ENCODE peak calls at places on chromosomes 2 and 18, in nine cellular contexts. One of them, this sample, is unnamed.

GRCh38 chr18:65725421-65726050 is 25.3 kb upstream of the CDH7 start:
- DNase-seq in stomach: no peak
- DNase-seq in A549: no peak
- DNase-seq in transverse colon: peak
- DNase-seq in SK-N-SH: peak
- DNase-seq in tibial nerve: no peak
- DNase-seq in HepG2: peak
- DNase-seq in K562: peak
- DNase-seq in H1: peak
- DNase-seq in this sample: no peak

GRCh38 chr18:78507217-78507616 is 472.4 kb upstream of the SALL3 start:
- DNase-seq in stomach: no peak
- DNase-seq in A549: no peak
- DNase-seq in transverse colon: no peak
- DNase-seq in SK-N-SH: no peak
- DNase-seq in tibial nerve: no peak
- DNase-seq in HepG2: no peak
- DNase-seq in K562: no peak
- DNase-seq in H1: no peak
- DNase-seq in this sample: no peak

GRCh38 chr2:20429528-20429927 is 17.3 kb upstream of the RHOB start:
- DNase-seq in stomach: peak
- DNase-seq in A549: no peak
- DNase-seq in transverse colon: peak
- DNase-seq in SK-N-SH: no peak
- DNase-seq in tibial nerve: peak
- DNase-seq in HepG2: no peak
- DNase-seq in K562: no peak
- DNase-seq in H1: no peak
- DNase-seq in this sample: no peak

GRCh38 chr2:234292955-234293228 is 204.0 kb downstream of the ARL4C start:
- DNase-seq in stomach: no peak
- DNase-seq in A549: no peak
- DNase-seq in transverse colon: no peak
- DNase-seq in SK-N-SH: no peak
- DNase-seq in tibial nerve: no peak
- DNase-seq in HepG2: no peak
- DNase-seq in K562: no peak
- DNase-seq in H1: no peak
- DNase-seq in this sample: no peak

GRCh38 chr18:53193870-53194269 is 853.9 kb downstream of the DCC start:
- DNase-seq in stomach: no peak
- DNase-seq in A549: no peak
- DNase-seq in transverse colon: no peak
- DNase-seq in SK-N-SH: no peak
- DNase-seq in tibial nerve: no peak
- DNase-seq in HepG2: no peak
- DNase-seq in K562: no peak
- DNase-seq in H1: no peak
- DNase-seq in this sample: no peak

GRCh38 chr18:76821356-76821874 is 942 bp upstream of the ZNF236 start:
- DNase-seq in stomach: no peak
- DNase-seq in A549: no peak
- DNase-seq in transverse colon: no peak
- DNase-seq in SK-N-SH: no peak
- DNase-seq in tibial nerve: no peak
- DNase-seq in HepG2: no peak
- DNase-seq in K562: no peak
- DNase-seq in H1: no peak
- DNase-seq in this sample: no peak

GRCh38 chr2:46120792-46121565 is 176.2 kb upstream of the EPAS1 start:
- DNase-seq in stomach: no peak
- DNase-seq in A549: no peak
- DNase-seq in transverse colon: peak
- DNase-seq in SK-N-SH: no peak
- DNase-seq in tibial nerve: no peak
- DNase-seq in HepG2: no peak
- DNase-seq in K562: no peak
- DNase-seq in H1: no peak
- DNase-seq in this sample: no peak

GRCh38 chr18:45456076-45457066 is 158.9 kb upstream of the SLC14A2 start:
- DNase-seq in stomach: no peak
- DNase-seq in A549: no peak
- DNase-seq in transverse colon: no peak
- DNase-seq in SK-N-SH: no peak
- DNase-seq in tibial nerve: peak
- DNase-seq in HepG2: no peak
- DNase-seq in K562: no peak
- DNase-seq in H1: no peak
- DNase-seq in this sample: no peak

GRCh38 chr2:33412920-33413319 is 63.5 kb upstream of the RASGRP3 start:
- DNase-seq in stomach: no peak
- DNase-seq in A549: peak
- DNase-seq in transverse colon: no peak
- DNase-seq in SK-N-SH: peak
- DNase-seq in tibial nerve: no peak
- DNase-seq in HepG2: peak
- DNase-seq in K562: peak
- DNase-seq in H1: no peak
- DNase-seq in this sample: no peak

GRCh38 chr2:195447353-195447975 is 209.6 kb upstream of the SLC39A10 start:
- DNase-seq in stomach: no peak
- DNase-seq in A549: no peak
- DNase-seq in transverse colon: peak
- DNase-seq in SK-N-SH: no peak
- DNase-seq in tibial nerve: no peak
- DNase-seq in HepG2: peak
- DNase-seq in K562: no peak
- DNase-seq in H1: no peak
- DNase-seq in this sample: no peak

GRCh38 chr18:79687806-79688205 is 8.2 kb downstream of the CTDP1 start:
- DNase-seq in stomach: no peak
- DNase-seq in A549: no peak
- DNase-seq in transverse colon: no peak
- DNase-seq in SK-N-SH: peak
- DNase-seq in tibial nerve: no peak
- DNase-seq in HepG2: no peak
- DNase-seq in K562: no peak
- DNase-seq in H1: no peak
- DNase-seq in this sample: no peak

GRCh38 chr18:4869101-4869500 is 328.0 kb downstream of the AKAIN1 start:
- DNase-seq in stomach: no peak
- DNase-seq in A549: no peak
- DNase-seq in transverse colon: no peak
- DNase-seq in SK-N-SH: no peak
- DNase-seq in tibial nerve: no peak
- DNase-seq in HepG2: no peak
- DNase-seq in K562: no peak
- DNase-seq in H1: no peak
- DNase-seq in this sample: no peak

GRCh38 chr2:215579809-215580208 is 143.9 kb upstream of the FN1 start:
- DNase-seq in stomach: no peak
- DNase-seq in A549: no peak
- DNase-seq in transverse colon: no peak
- DNase-seq in SK-N-SH: no peak
- DNase-seq in tibial nerve: peak
- DNase-seq in HepG2: peak
- DNase-seq in K562: no peak
- DNase-seq in H1: no peak
- DNase-seq in this sample: no peak

GRCh38 chr2:148546270-148546669 is 98.3 kb upstream of the EPC2 start:
- DNase-seq in stomach: no peak
- DNase-seq in A549: no peak
- DNase-seq in transverse colon: no peak
- DNase-seq in SK-N-SH: no peak
- DNase-seq in tibial nerve: no peak
- DNase-seq in HepG2: no peak
- DNase-seq in K562: no peak
- DNase-seq in H1: no peak
- DNase-seq in this sample: no peak

GRCh38 chr2:212088353-212088752 is 450.2 kb downstream of the ERBB4 start:
- DNase-seq in stomach: no peak
- DNase-seq in A549: no peak
- DNase-seq in transverse colon: no peak
- DNase-seq in SK-N-SH: no peak
- DNase-seq in tibial nerve: no peak
- DNase-seq in HepG2: no peak
- DNase-seq in K562: no peak
- DNase-seq in H1: no peak
- DNase-seq in this sample: no peak

GRCh38 chr18:1017679-1018078 is 113.0 kb downstream of the ADCYAP1 start:
- DNase-seq in stomach: no peak
- DNase-seq in A549: no peak
- DNase-seq in transverse colon: no peak
- DNase-seq in SK-N-SH: no peak
- DNase-seq in tibial nerve: no peak
- DNase-seq in HepG2: no peak
- DNase-seq in K562: no peak
- DNase-seq in H1: no peak
- DNase-seq in this sample: no peak

GRCh38 chr2:60496976-60497375 is 56.5 kb downstream of the BCL11A start:
- DNase-seq in stomach: no peak
- DNase-seq in A549: no peak
- DNase-seq in transverse colon: no peak
- DNase-seq in SK-N-SH: no peak
- DNase-seq in tibial nerve: no peak
- DNase-seq in HepG2: no peak
- DNase-seq in K562: no peak
- DNase-seq in H1: no peak
- DNase-seq in this sample: no peak

GRCh38 chr2:111116843-111117665 is 3.7 kb upstream of the BCL2L11 start:
- DNase-seq in stomach: peak
- DNase-seq in A549: peak
- DNase-seq in transverse colon: peak
- DNase-seq in SK-N-SH: peak
- DNase-seq in tibial nerve: peak
- DNase-seq in HepG2: peak
- DNase-seq in K562: peak
- DNase-seq in H1: peak
- DNase-seq in this sample: peak

GRCh38 chr2:73202156-73203054 is at the start of gene NOTO:
- DNase-seq in stomach: no peak
- DNase-seq in A549: no peak
- DNase-seq in transverse colon: no peak
- DNase-seq in SK-N-SH: peak
- DNase-seq in tibial nerve: no peak
- DNase-seq in HepG2: no peak
- DNase-seq in K562: no peak
- DNase-seq in H1: no peak
- DNase-seq in this sample: no peak

DNA sequence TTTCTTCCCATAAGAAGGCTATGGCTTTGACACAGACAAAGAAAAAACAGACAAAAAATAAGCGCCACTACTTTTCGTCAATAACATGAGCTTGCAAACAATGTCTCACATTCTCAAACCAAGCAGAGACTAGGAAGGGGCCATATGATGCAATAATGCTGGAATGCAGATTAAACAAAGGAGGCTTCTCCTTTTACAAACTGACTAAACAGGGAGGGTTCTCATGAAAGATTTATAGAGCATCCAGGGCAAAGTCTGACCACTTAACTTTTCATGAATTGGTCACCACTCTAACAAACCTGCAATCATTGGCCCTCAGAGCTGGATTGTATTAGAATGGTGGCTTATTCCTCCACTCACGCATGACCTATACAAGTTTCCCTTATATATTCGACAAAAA is 663.3 kb upstream of the CHAC2 start:
- DNase-seq in stomach: no peak
- DNase-seq in A549: no peak
- DNase-seq in transverse colon: no peak
- DNase-seq in SK-N-SH: no peak
- DNase-seq in tibial nerve: no peak
- DNase-seq in HepG2: peak
- DNase-seq in K562: no peak
- DNase-seq in H1: peak
- DNase-seq in this sample: no peak
- TF ChIP-seq EP300 in stomach: no peak
- TF ChIP-seq EP300 in A549: no peak
- TF ChIP-seq EP300 in transverse colon: no peak
- TF ChIP-seq EP300 in SK-N-SH: no peak
- TF ChIP-seq EP300 in tibial nerve: no peak
- TF ChIP-seq EP300 in HepG2: peak
- TF ChIP-seq EP300 in K562: no peak
- TF ChIP-seq EP300 in H1: no peak
- TF ChIP-seq EP300 in this sample: no peak

GRCh38 chr2:237674731-237675276 is 47.4 kb downstream of the LRRFIP1 start:
- DNase-seq in stomach: peak
- DNase-seq in A549: no peak
- DNase-seq in transverse colon: peak
- DNase-seq in SK-N-SH: peak
- DNase-seq in tibial nerve: peak
- DNase-seq in HepG2: peak
- DNase-seq in K562: peak
- DNase-seq in H1: no peak
- DNase-seq in this sample: peak
- TF ChIP-seq EP300 in stomach: peak
- TF ChIP-seq EP300 in A549: no peak
- TF ChIP-seq EP300 in transverse colon: peak
- TF ChIP-seq EP300 in SK-N-SH: no peak
- TF ChIP-seq EP300 in tibial nerve: peak
- TF ChIP-seq EP300 in HepG2: no peak
- TF ChIP-seq EP300 in K562: no peak
- TF ChIP-seq EP300 in H1: no peak
- TF ChIP-seq EP300 in this sample: no peak

GRCh38 chr2:230537531-230537976 is 121.6 kb downstream of the SP100 start:
- DNase-seq in stomach: no peak
- DNase-seq in A549: no peak
- DNase-seq in transverse colon: no peak
- DNase-seq in SK-N-SH: no peak
- DNase-seq in tibial nerve: no peak
- DNase-seq in HepG2: no peak
- DNase-seq in K562: no peak
- DNase-seq in H1: no peak
- DNase-seq in this sample: no peak

GRCh38 chr2:230542751-230543150 is 126.8 kb downstream of the SP100 start:
- DNase-seq in stomach: no peak
- DNase-seq in A549: no peak
- DNase-seq in transverse colon: no peak
- DNase-seq in SK-N-SH: no peak
- DNase-seq in tibial nerve: no peak
- DNase-seq in HepG2: no peak
- DNase-seq in K562: no peak
- DNase-seq in H1: no peak
- DNase-seq in this sample: no peak

GRCh38 chr2:230540332-230540731 is 124.3 kb downstream of the SP100 start:
- DNase-seq in stomach: no peak
- DNase-seq in A549: no peak
- DNase-seq in transverse colon: no peak
- DNase-seq in SK-N-SH: no peak
- DNase-seq in tibial nerve: no peak
- DNase-seq in HepG2: no peak
- DNase-seq in K562: no peak
- DNase-seq in H1: no peak
- DNase-seq in this sample: no peak

GRCh38 chr2:230541934-230542380 is 126.0 kb downstream of the SP100 start:
- DNase-seq in stomach: no peak
- DNase-seq in A549: no peak
- DNase-seq in transverse colon: no peak
- DNase-seq in SK-N-SH: no peak
- DNase-seq in tibial nerve: no peak
- DNase-seq in HepG2: no peak
- DNase-seq in K562: no peak
- DNase-seq in H1: no peak
- DNase-seq in this sample: no peak
- TF ChIP-seq EP300 in stomach: no peak
- TF ChIP-seq EP300 in A549: no peak
- TF ChIP-seq EP300 in transverse colon: no peak
- TF ChIP-seq EP300 in SK-N-SH: no peak
- TF ChIP-seq EP300 in tibial nerve: no peak
- TF ChIP-seq EP300 in HepG2: no peak
- TF ChIP-seq EP300 in K562: no peak
- TF ChIP-seq EP300 in H1: no peak
- TF ChIP-seq EP300 in this sample: no peak

GRCh38 chr18:12608292-12608691 is 49.6 kb downstream of the SPIRE1 start:
- DNase-seq in stomach: no peak
- DNase-seq in A549: no peak
- DNase-seq in transverse colon: no peak
- DNase-seq in SK-N-SH: no peak
- DNase-seq in tibial nerve: no peak
- DNase-seq in HepG2: peak
- DNase-seq in K562: no peak
- DNase-seq in H1: no peak
- DNase-seq in this sample: no peak
- TF ChIP-seq EP300 in stomach: no peak
- TF ChIP-seq EP300 in A549: no peak
- TF ChIP-seq EP300 in transverse colon: no peak
- TF ChIP-seq EP300 in SK-N-SH: no peak
- TF ChIP-seq EP300 in tibial nerve: no peak
- TF ChIP-seq EP300 in HepG2: no peak
- TF ChIP-seq EP300 in K562: no peak
- TF ChIP-seq EP300 in H1: no peak
- TF ChIP-seq EP300 in this sample: no peak

This sample was measured in ovary.